ENCODE peak calls at places on chromosomes 11 and 22, in nine cellular contexts. A is PC-9, X is fibroblast of pulmonary artery, R is activated B cell treated with CpG ODN at 0.5 μM for 24 hours, W is WTC11, U is right atrium auricular region, E is D721Med, Z is A673, K is IMR-90. J is an unnamed sample.

GRCh38 chr11:128779036-128779435 is 85.2 kb downstream of the FLI1 start:
- DNase-seq in R (no peak), K (peak), W (no peak), X (peak), A (no peak), Z (no peak), U (no peak), E (no peak), J (no peak)

GRCh38 chr11:78570031-78570430 is 4.6 kb downstream of the NARS2 start:
- DNase-seq in U (no peak), W (no peak), K (no peak), X (no peak), E (no peak), R (no peak), Z (no peak), A (no peak), J (no peak)

GRCh38 chr11:40405614-40406013 is 1053.8 kb downstream of the LRRC4C start:
- DNase-seq in E (no peak), X (no peak), R (no peak), W (no peak), Z (no peak), U (no peak), A (no peak), K (no peak), J (no peak)

GRCh38 chr11:69920500-69921428 is 101.5 kb upstream of the FGF3 start:
- DNase-seq in R (no peak), X (no peak), U (no peak), Z (no peak), E (no peak), W (peak), A (no peak), K (no peak), J (no peak)

GRCh38 chr11:110097459-110098012 is 4.3 kb downstream of the ZC3H12C start:
- DNase-seq in U (no peak), X (peak), Z (no peak), A (peak), R (no peak), W (no peak), E (no peak), K (peak), J (no peak)

GRCh38 chr22:48350456-48350855 is 1477.2 kb downstream of the BRD1 start:
- DNase-seq in Z (no peak), K (no peak), E (no peak), R (no peak), U (no peak), X (no peak), A (no peak), W (no peak), J (no peak)

GRCh38 chr11:16052750-16053149 is 303.6 kb downstream of the SOX6 start:
- DNase-seq in E (no peak), X (no peak), K (no peak), R (no peak), A (no peak), W (no peak), U (no peak), Z (no peak), J (no peak)

GRCh38 chr11:111460752-111461305 is 51.4 kb downstream of the BTG4 start:
- DNase-seq in Z (no peak), U (no peak), E (no peak), R (no peak), W (no peak), K (peak), X (peak), A (no peak), J (no peak)

GRCh38 chr11:62627718-62628117 is 5.9 kb upstream of the B3GAT3 start:
- DNase-seq in E (no peak), U (no peak), W (no peak), R (no peak), K (no peak), A (no peak), Z (no peak), X (no peak), J (no peak)

GRCh38 chr11:76206077-76206326 is 300 bp downstream of the WNT11 start:
- DNase-seq in K (no peak), E (no peak), R (no peak), Z (no peak), A (no peak), W (no peak), U (no peak), X (no peak), J (no peak)

GRCh38 chr22:47213571-47214230 is 451.3 kb downstream of the TBC1D22A start:
- DNase-seq in Z (peak), X (peak), A (no peak), R (peak), U (no peak), E (no peak), W (peak), K (no peak), J (no peak)

GRCh38 chr11:123286761-123287160 is 91.7 kb upstream of the CLMP start:
- DNase-seq in W (no peak), E (no peak), K (peak), R (no peak), Z (peak), U (no peak), A (no peak), X (peak), J (no peak)

GRCh38 chr11:100791873-100792272 is 104.8 kb downstream of the ARHGAP42 start:
- DNase-seq in U (no peak), Z (no peak), K (peak), X (no peak), E (no peak), R (no peak), A (no peak), W (no peak), J (no peak)

GRCh38 chr22:39518124-39518786 is 2.1 kb upstream of the ATF4 start:
- DNase-seq in A (no peak), W (no peak), X (peak), U (no peak), Z (no peak), R (no peak), E (no peak), K (peak), J (no peak)

GRCh38 chr11:23897453-23898289 is 599.2 kb upstream of the LUZP2 start:
- DNase-seq in U (no peak), X (peak), K (peak), A (no peak), R (no peak), Z (no peak), E (no peak), W (no peak), J (no peak)

GRCh38 chr11:22797081-22797480 is 32.5 kb downstream of the SVIP start:
- DNase-seq in A (no peak), Z (no peak), U (no peak), X (no peak), R (no peak), W (no peak), E (no peak), K (no peak), J (no peak)

GRCh38 chr11:4643682-4644081 is at the start of gene OR51E1:
- DNase-seq in R (no peak), U (no peak), W (no peak), X (no peak), E (no peak), A (no peak), Z (no peak), K (no peak), J (no peak)

GRCh38 chr11:64396079-64396591 is 37.2 kb downstream of the RPS6KA4 start:
- DNase-seq in A (no peak), E (peak), K (no peak), R (no peak), U (no peak), W (peak), X (no peak), Z (peak), J (no peak)

GRCh38 chr11:2409026-2409553 is 8.5 kb downstream of the TSSC4 start:
- DNase-seq in K (no peak), Z (no peak), X (no peak), U (no peak), E (no peak), R (no peak), A (no peak), W (no peak), J (no peak)

GRCh38 chr22:36332623-36333331 is 55.0 kb downstream of the MYH9 start:
- DNase-seq in X (peak), W (peak), Z (peak), R (no peak), A (peak), U (no peak), E (no peak), K (peak), J (no peak)

GRCh38 chr11:132943325-132943736 is 589.0 kb downstream of the OPCML start:
- DNase-seq in U (no peak), Z (no peak), E (no peak), R (no peak), K (no peak), X (no peak), W (peak), A (no peak), J (peak)

GRCh38 chr22:37169947-37170688 is 17.9 kb downstream of the C1QTNF6 start:
- DNase-seq in A (no peak), R (peak), X (no peak), Z (no peak), W (peak), E (no peak), K (no peak), U (no peak), J (no peak)

GRCh38 chr22:32044913-32045312 is 1.9 kb downstream of the SLC5A1 start:
- DNase-seq in E (no peak), R (no peak), W (no peak), A (no peak), U (no peak), Z (no peak), K (no peak), X (no peak), J (no peak)

GRCh38 chr11:57792060-57792541 is 30.5 kb downstream of the CTNND1 start:
- DNase-seq in U (peak), A (peak), W (no peak), X (no peak), R (peak), K (peak), E (no peak), Z (no peak), J (no peak)

GRCh38 chr11:95095858-95096587 is 6.4 kb downstream of the ENDOD1 start:
- DNase-seq in K (peak), E (no peak), X (peak), R (no peak), A (no peak), W (no peak), Z (peak), U (no peak), J (no peak)

GRCh38 chr11:33895752-33896137 is 3.9 kb upstream of the LMO2 start:
- DNase-seq in U (no peak), X (no peak), E (no peak), W (no peak), Z (peak), R (no peak), A (no peak), K (no peak), J (no peak)

GRCh38 chr11:9057032-9057431 is 34.4 kb downstream of the SCUBE2 start:
- DNase-seq in Z (no peak), W (no peak), U (no peak), K (peak), X (no peak), A (no peak), R (no peak), E (no peak), J (no peak)

GRCh38 chr22:49052023-49052538 is 775.6 kb downstream of the BRD1 start:
- DNase-seq in Z (no peak), E (no peak), U (no peak), W (no peak), A (no peak), K (no peak), R (no peak), X (no peak), J (no peak)

GRCh38 chr11:17768547-17768946 is 34.0 kb downstream of the KCNC1 start:
- DNase-seq in R (no peak), E (no peak), X (no peak), Z (no peak), U (no peak), K (no peak), W (no peak), A (no peak), J (no peak)

GRCh38 chr11:17771415-17771814 is 36.8 kb downstream of the KCNC1 start:
- DNase-seq in R (no peak), X (no peak), K (no peak), U (no peak), A (no peak), E (no peak), Z (no peak), W (no peak), J (no peak)

GRCh38 chr11:17770917-17771316 is 36.3 kb downstream of the KCNC1 start:
- DNase-seq in A (no peak), R (no peak), U (no peak), K (peak), E (no peak), W (no peak), Z (no peak), X (peak), J (no peak)

GRCh38 chr11:17769218-17769617 is 34.6 kb downstream of the KCNC1 start:
- DNase-seq in X (no peak), R (no peak), Z (no peak), W (no peak), U (no peak), K (no peak), E (no peak), A (no peak), J (no peak)

DNA sequence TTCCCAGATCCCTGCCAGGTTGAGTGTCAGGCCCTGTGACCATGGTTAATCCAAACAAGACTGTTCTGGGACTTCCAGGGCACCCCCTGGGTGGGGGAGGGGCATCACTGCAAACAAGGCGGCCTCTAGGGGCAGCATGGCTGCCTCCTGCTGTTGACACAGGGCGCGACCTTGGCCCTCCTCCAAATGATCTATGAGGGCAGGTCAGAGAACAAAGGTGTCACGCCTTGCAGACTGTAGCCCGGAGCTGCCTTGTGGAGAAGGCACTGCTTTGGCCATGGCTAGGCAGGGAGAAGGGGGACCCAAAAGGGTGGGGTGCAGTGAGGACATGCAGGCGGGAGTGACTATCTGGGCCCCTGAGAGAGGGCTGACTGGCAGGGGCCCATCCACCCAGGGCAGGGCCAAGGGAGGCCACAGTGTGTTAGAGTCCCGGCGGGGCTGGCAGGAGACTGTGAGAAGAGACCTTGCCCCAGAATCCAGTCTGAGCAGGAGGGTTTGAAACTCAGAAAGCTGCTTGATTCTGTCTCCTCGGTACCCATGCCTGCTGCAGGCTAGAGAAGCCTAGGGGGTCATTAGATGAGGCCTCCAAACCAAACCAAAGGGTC is 35.6 kb downstream of the KCNC1 start:
- DNase-seq in K (no peak), X (no peak), Z (no peak), R (no peak), U (no peak), E (no peak), W (peak), A (no peak), J (no peak)
- TF ChIP-seq CTCF in K (no peak), X (peak), Z (no peak), R (no peak), U (peak), E (no peak), W (no peak), A (no peak), J (peak)

GRCh38 chr11:61429346-61429690 is 457 bp downstream of the CPSF7 start:
- DNase-seq in K (peak), X (peak), E (no peak), A (peak), U (no peak), R (peak), W (peak), Z (peak), J (peak)
- TF ChIP-seq CTCF in K (peak), X (no peak), E (no peak), A (peak), U (peak), R (no peak), W (no peak), Z (peak), J (peak)

GRCh38 chr11:14248577-14248976 is 110.4 kb downstream of the RRAS2 start:
- DNase-seq in K (no peak), R (no peak), W (peak), A (no peak), Z (no peak), X (no peak), U (no peak), E (no peak), J (peak)
- TF ChIP-seq CTCF in K (no peak), R (no peak), W (no peak), A (no peak), Z (no peak), X (no peak), U (no peak), E (no peak), J (no peak)

GRCh38 chr11:45751430-45751829 is 53.5 kb upstream of the SLC35C1 start:
- DNase-seq in W (peak), A (no peak), X (no peak), K (no peak), E (no peak), R (no peak), Z (no peak), U (no peak), J (peak)

GRCh38 chr11:45745065-45745811 is 59.7 kb upstream of the SLC35C1 start:
- DNase-seq in X (peak), Z (peak), R (no peak), K (no peak), W (no peak), E (no peak), A (no peak), U (peak), J (no peak)

GRCh38 chr11:45750439-45750838 is 54.5 kb upstream of the SLC35C1 start:
- DNase-seq in R (no peak), U (no peak), W (no peak), A (no peak), X (no peak), K (no peak), E (no peak), Z (no peak), J (no peak)

GRCh38 chr11:45752136-45752535 is 52.8 kb upstream of the SLC35C1 start:
- DNase-seq in W (no peak), R (no peak), E (no peak), Z (no peak), U (no peak), X (no peak), K (no peak), A (no peak), J (no peak)

DNA sequence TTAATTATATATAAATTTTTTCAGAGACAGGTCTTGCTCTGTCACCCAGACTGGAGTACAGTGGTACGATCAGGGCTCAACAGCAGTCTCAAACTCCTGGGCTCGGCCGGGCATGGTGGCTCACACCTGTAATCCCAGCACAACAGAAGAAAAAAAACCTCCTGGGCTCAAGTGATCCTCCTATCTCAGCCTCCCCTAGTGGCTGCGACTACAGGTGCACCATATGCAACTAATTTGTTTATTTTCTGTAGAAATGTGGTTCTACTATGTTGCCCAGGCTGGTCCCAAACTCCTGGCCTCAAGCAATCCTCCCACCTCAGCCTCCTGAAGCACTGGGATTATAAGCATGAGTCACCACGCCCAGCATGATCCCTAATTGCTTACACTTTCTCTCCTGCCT is 56.1 kb upstream of the SLC35C1 start:
- DNase-seq in R (no peak), Z (peak), K (no peak), E (no peak), U (no peak), W (no peak), A (no peak), X (no peak), J (no peak)
- TF ChIP-seq CTCF in R (no peak), Z (peak), K (no peak), E (no peak), U (no peak), W (no peak), A (no peak), X (no peak), J (peak)

GRCh38 chr22:42699281-42699681 is 21.4 kb downstream of the A4GALT start:
- DNase-seq in E (no peak), U (no peak), A (no peak), X (no peak), R (no peak), W (no peak), K (no peak), Z (no peak), J (no peak)
- TF ChIP-seq CTCF in E (no peak), U (no peak), A (no peak), X (no peak), R (no peak), W (no peak), K (no peak), Z (no peak), J (no peak)

DNA sequence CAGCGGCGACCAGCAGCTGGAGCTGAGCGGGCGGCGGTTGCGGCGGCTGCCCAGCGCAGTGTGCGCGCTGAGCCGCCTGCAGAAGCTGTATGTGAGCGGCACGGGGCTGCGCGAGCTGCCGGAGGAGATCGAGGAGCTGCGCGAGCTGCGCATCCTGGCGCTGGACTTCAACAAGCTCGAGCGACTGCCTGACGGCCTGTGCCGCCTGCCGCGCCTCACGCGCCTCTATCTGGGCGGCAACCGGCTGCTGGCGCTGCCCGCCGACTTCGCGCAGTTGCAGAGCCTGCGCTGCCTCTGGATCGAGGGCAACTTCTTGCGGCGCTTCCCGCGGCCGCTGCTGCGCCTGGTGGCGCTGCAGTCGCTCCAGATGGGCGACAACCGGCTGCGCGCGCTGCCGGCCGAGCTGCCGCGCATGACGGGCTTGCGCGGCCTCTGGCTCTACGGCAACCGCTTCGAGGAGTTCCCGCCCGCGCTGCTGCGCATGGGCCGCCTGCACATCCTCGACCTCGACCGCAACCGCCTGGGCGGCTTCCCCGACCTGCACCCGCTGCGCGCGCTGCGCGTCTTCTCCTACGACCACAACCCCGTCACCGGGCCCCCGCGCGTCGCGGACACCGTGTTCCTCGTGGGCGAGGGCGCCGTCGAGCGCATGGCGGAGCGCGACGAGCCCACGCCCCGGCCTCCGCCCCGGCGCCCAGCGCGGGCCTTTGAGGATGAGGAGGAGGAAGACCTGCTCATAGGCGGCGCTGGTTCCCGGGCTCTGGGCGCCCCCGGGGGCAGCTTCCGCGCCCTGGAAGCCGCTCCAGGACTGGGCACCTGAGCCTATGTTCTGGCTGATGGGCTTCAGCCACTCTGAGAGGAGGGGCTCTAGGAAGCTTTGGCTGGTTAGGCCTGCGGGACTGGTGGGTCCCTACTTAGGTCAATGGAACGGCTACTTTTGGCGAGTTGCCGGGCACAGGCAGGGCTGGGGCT is 795 bp downstream of the LRRC10B start:
- DNase-seq in E (no peak), X (peak), K (peak), A (peak), W (peak), U (no peak), Z (peak), R (peak), J (peak)
- TF ChIP-seq CTCF in E (peak), X (peak), K (peak), A (peak), W (no peak), U (peak), Z (peak), R (no peak), J (peak)

GRCh38 chr11:1303196-1303821 is 6.1 kb downstream of the TOLLIP start:
- DNase-seq in E (no peak), A (peak), R (no peak), U (peak), X (no peak), Z (no peak), K (no peak), W (peak), J (peak)
- TF ChIP-seq CTCF in E (no peak), A (peak), R (no peak), U (no peak), X (peak), Z (no peak), K (peak), W (peak), J (peak)